ENCODE peak calls at places on chromosomes 2 and 18, in nine cellular contexts. K is bronchial epithelial cell; O is Panc1; F is tibial artery; M is RWPE2; E is PC-9; C is Peyer's patch; P is CD4-positive, alpha-beta T cell; W is right lobe of liver. S is an unnamed sample. For H3K27me3, the result is how much of the 10 kb centered on the place peaks cover.

GRCh38 chr2:230269715-230270114 is 44.2 kb downstream of the SP140 start:
- DNase-seq in K (no peak), O (no peak), F (no peak), M (no peak), E (no peak), C (no peak), P (no peak), W (no peak), S (no peak)

GRCh38 chr2:180101846-180102245 is 94.7 kb upstream of the CWC22 start:
- DNase-seq in K (no peak), O (no peak), F (no peak), M (no peak), E (no peak), C (no peak), P (no peak), W (no peak), S (no peak)

GRCh38 chr2:197571622-197572271 is 55.9 kb downstream of the MOB4 start:
- DNase-seq in K (peak), O (no peak), F (no peak), M (no peak), E (no peak), C (no peak), P (no peak), W (no peak), S (no peak)

GRCh38 chr2:44826601-44827000 is 114.9 kb upstream of the SIX3 start:
- DNase-seq in K (no peak), O (no peak), F (no peak), M (no peak), E (no peak), C (no peak), P (no peak), W (no peak), S (no peak)

GRCh38 chr2:177281400-177282021 is 17.0 kb upstream of the NFE2L2 start:
- DNase-seq in K (peak), O (no peak), F (no peak), M (no peak), E (no peak), C (no peak), P (no peak), W (no peak), S (no peak)

GRCh38 chr2:9618410-9618809 is 12.4 kb downstream of the YWHAQ start:
- DNase-seq in K (no peak), O (no peak), F (no peak), M (no peak), E (no peak), C (no peak), P (no peak), W (no peak), S (no peak)

GRCh38 chr2:36770542-36771287 is 74.2 kb downstream of the VIT start:
- DNase-seq in K (peak), O (peak), F (no peak), M (no peak), E (peak), C (no peak), P (peak), W (no peak), S (no peak)

GRCh38 chr18:2912357-2913299 is 65.8 kb downstream of the EMILIN2 start:
- DNase-seq in K (no peak), O (no peak), F (no peak), M (no peak), E (no peak), C (no peak), P (no peak), W (no peak), S (no peak)

GRCh38 chr18:46755315-46756171 is 1.3 kb downstream of the ST8SIA5 start:
- DNase-seq in K (no peak), O (no peak), F (no peak), M (no peak), E (no peak), C (no peak), P (no peak), W (no peak), S (no peak)

GRCh38 chr2:64838817-64839216 is 150.4 kb upstream of the SLC1A4 start:
- DNase-seq in K (peak), O (peak), F (peak), M (peak), E (peak), C (peak), P (no peak), W (no peak), S (peak)

GRCh38 chr2:101252408-101253012 is at the start of gene CNOT11:
- DNase-seq in K (peak), O (peak), F (peak), M (peak), E (peak), C (peak), P (peak), W (peak), S (peak)

GRCh38 chr2:171216631-171217030 is 55.9 kb upstream of the TLK1 start:
- DNase-seq in K (peak), O (no peak), F (no peak), M (no peak), E (no peak), C (no peak), P (no peak), W (no peak), S (no peak)

GRCh38 chr2:188292446-188293239 is 969 bp downstream of the GULP1 start:
- DNase-seq in K (peak), O (peak), F (peak), M (peak), E (peak), C (peak), P (no peak), W (peak), S (peak)

GRCh38 chr18:58013241-58014211 is 30.5 kb upstream of the NEDD4L start:
- DNase-seq in K (peak), O (peak), F (no peak), M (no peak), E (peak), C (no peak), P (no peak), W (no peak), S (no peak)

GRCh38 chr2:201349601-201350000 is 7.5 kb downstream of the FLACC1 start:
- DNase-seq in K (no peak), O (no peak), F (no peak), M (no peak), E (no peak), C (no peak), P (no peak), W (no peak), S (no peak)

GRCh38 chr2:195734395-195734794 is 77.4 kb downstream of the SLC39A10 start:
- DNase-seq in K (no peak), O (no peak), F (no peak), M (no peak), E (no peak), C (no peak), P (no peak), W (no peak), S (no peak)

GRCh38 chr2:98020992-98021713 is 25.4 kb upstream of the TMEM131 start:
- DNase-seq in K (no peak), O (no peak), F (no peak), M (no peak), E (no peak), C (no peak), P (no peak), W (no peak), S (no peak)

GRCh38 chr18:38496222-38496810 is 930.7 kb upstream of the CELF4 start:
- DNase-seq in K (peak), O (no peak), F (no peak), M (no peak), E (no peak), C (no peak), P (no peak), W (no peak), S (no peak)

GRCh38 chr2:9656270-9656766 is 25.5 kb upstream of the YWHAQ start:
- DNase-seq in K (peak), O (peak), F (no peak), M (peak), E (peak), C (no peak), P (peak), W (no peak), S (peak)

GRCh38 chr2:212683346-212683745 is 144.7 kb upstream of the ERBB4 start:
- DNase-seq in K (peak), O (no peak), F (no peak), M (no peak), E (no peak), C (no peak), P (no peak), W (no peak), S (no peak)

GRCh38 chr2:46298522-46299351 is 1.5 kb downstream of the EPAS1 start:
- DNase-seq in K (no peak), O (no peak), F (peak), M (no peak), E (peak), C (peak), P (no peak), W (peak), S (no peak)

DNA sequence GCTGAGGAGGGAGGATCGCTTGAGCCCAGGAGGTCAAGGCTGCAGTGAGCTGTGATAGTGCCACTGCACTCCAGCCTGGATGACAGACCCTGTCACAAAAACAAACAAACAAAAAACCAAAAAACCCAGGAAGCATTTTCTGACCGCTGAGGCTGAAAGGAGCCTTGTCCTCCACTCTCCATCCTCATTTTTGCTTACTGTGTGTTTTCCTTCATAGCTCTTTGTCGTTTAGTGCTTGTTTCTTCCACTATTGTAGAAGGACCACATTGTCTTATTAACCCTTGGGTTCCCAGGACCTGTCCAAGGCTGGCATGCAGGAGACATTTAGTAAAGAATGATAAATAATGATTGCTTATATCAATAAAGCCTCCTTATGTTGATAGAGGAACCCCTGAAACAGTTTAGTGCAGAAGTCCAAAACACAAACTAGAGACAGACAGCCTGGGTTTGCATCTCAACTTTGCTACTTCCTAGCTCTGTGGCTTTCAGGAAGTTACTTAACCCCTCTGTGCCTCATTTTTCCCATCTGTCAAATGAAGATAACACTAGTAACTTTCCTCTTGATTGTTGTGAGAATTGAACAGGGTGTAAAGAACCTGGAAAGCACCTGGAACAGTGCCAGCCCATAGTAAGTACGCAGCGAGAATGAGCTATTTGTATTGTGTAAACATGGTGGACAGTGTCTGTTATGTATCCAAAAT is 126.0 kb downstream of the LPIN1 start:
- DNase-seq in K (peak), O (no peak), F (no peak), M (no peak), E (no peak), C (no peak), P (no peak), W (no peak), S (no peak)
- H3K27me3 ChIP-seq in K (under half), O (under half), F (under half), M (under half), E (under half), C (under half), P (under half), W (under half), S (under half)

DNA sequence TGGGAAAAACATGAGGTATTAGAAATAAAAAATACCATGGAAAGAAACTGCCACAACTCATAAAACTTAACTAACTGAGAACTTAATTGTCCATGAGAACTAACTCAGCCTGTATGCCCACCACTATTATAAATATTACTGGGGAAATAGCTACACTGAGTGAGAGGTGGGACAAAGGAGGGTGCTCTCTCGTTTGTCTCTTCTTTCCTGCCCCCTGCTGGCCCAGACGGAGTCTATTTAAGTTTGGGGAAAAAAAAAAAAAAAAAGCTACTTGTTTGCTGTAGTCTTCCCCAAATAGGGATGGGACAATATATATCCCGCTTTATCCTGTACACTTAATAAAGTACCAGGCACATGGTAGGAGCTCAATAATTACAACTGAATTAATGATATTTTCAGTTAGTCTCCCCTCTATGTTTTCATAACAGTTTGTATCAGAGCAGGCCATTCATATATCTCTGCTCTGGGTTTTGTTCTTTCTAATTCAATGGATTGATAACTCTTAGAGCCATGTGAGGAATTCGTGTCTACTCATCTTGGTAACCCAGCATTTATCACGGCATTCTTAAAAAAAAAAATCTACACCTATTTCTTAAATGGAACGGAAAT is 647.7 kb upstream of the PKDCC start:
- DNase-seq in K (peak), O (no peak), F (no peak), M (no peak), E (no peak), C (no peak), P (no peak), W (no peak), S (no peak)
- TF ChIP-seq CTCF in K (peak), O (peak), F (no peak), M (no peak), E (peak), C (no peak), P (no peak), W (no peak), S (peak)

GRCh38 chr18:37487400-37487831 is 78.2 kb downstream of the CELF4 start:
- DNase-seq in K (no peak), O (no peak), F (no peak), M (no peak), E (no peak), C (no peak), P (no peak), W (peak), S (no peak)
- H3K27me3 ChIP-seq in K (under half), O (under half), F (under half), M (half or more), E (half or more), C (under half), P (half or more), W (under half), S (under half)

GRCh38 chr2:227504700-227505099 is 32.7 kb downstream of the AGFG1 start:
- DNase-seq in K (no peak), O (no peak), F (no peak), M (no peak), E (no peak), C (no peak), P (no peak), W (no peak), S (no peak)

GRCh38 chr2:227499971-227500630 is 28.1 kb downstream of the AGFG1 start:
- DNase-seq in K (no peak), O (no peak), F (no peak), M (no peak), E (no peak), C (no peak), P (no peak), W (no peak), S (no peak)

GRCh38 chr2:227508001-227508400 is 36.0 kb downstream of the AGFG1 start:
- DNase-seq in K (no peak), O (no peak), F (no peak), M (no peak), E (no peak), C (no peak), P (no peak), W (no peak), S (no peak)

GRCh38 chr2:227506456-227506855 is 34.5 kb downstream of the AGFG1 start:
- DNase-seq in K (no peak), O (no peak), F (no peak), M (no peak), E (no peak), C (no peak), P (no peak), W (no peak), S (no peak)

GRCh38 chr2:227503433-227504406 is 31.8 kb downstream of the AGFG1 start:
- DNase-seq in K (peak), O (peak), F (peak), M (no peak), E (peak), C (no peak), P (no peak), W (peak), S (no peak)
- TF ChIP-seq CTCF in K (no peak), O (no peak), F (no peak), M (no peak), E (no peak), C (no peak), P (no peak), W (no peak), S (no peak)

GRCh38 chr2:70822843-70823629 is 2.6 kb upstream of the CLEC4F start:
- DNase-seq in K (no peak), O (no peak), F (no peak), M (no peak), E (no peak), C (no peak), P (no peak), W (no peak), S (no peak)
- H3K27me3 ChIP-seq in K (under half), O (under half), F (under half), M (under half), E (half or more), C (under half), P (under half), W (under half), S (under half)

DNA sequence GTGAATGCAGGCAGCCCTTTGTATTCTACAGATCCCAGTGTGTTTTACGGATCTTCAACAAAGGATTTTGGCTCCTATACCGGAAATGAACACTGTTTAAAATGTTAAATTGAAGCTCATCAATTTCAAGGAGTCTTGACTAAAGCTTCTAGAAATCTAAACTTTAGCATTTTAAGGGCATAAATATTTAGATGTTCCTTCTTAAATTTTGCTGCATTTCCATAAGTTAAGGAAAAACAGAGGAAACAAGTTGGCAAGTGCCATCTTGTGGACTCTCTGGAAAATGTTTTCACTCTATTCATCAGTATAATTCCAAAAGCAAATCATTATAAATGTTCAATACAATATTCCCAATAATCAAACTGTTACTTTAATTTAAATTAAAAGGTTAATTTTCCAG is 19.6 kb downstream of the CHN1 start:
- DNase-seq in K (peak), O (no peak), F (no peak), M (no peak), E (no peak), C (no peak), P (no peak), W (no peak), S (no peak)
- TF ChIP-seq CTCF in K (peak), O (peak), F (peak), M (peak), E (peak), C (peak), P (peak), W (peak), S (peak)

DNA sequence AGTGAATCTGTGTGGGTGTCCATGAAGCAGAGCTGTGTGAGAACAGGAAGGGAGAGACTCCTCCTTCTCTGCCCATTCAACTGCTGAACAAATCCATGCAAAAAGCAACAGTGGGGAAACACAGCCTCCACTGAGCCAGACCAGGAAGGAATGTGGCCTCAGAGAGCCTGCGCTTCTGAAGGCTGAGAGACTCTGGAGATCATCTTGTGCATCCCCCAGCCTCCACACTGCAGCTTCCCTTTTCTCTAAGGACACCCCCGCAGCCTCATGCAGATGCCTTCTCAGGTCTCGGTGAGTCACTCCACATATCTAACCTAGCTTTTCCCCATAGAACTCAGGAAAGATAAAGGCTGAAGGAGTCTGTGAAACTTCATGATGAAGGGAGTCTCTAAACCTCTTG is 402.9 kb downstream of the TNS1 start:
- DNase-seq in K (no peak), O (no peak), F (no peak), M (no peak), E (no peak), C (no peak), P (no peak), W (no peak), S (no peak)
- H3K27me3 ChIP-seq in K (under half), O (under half), F (under half), M (under half), E (under half), C (under half), P (under half), W (under half), S (under half)

GRCh38 chr2:102522169-102522568 is 49.1 kb downstream of the SLC9A4 start:
- DNase-seq in K (no peak), O (no peak), F (no peak), M (no peak), E (no peak), C (no peak), P (no peak), W (no peak), S (no peak)

GRCh38 chr2:102520801-102521200 is 47.8 kb downstream of the SLC9A4 start:
- DNase-seq in K (no peak), O (no peak), F (no peak), M (no peak), E (no peak), C (no peak), P (no peak), W (no peak), S (no peak)

GRCh38 chr2:102518170-102518569 is 45.1 kb downstream of the SLC9A4 start:
- DNase-seq in K (no peak), O (no peak), F (no peak), M (no peak), E (no peak), C (no peak), P (no peak), W (no peak), S (no peak)

GRCh38 chr2:102522890-102523289 is 49.9 kb downstream of the SLC9A4 start:
- DNase-seq in K (no peak), O (no peak), F (no peak), M (no peak), E (no peak), C (no peak), P (no peak), W (no peak), S (no peak)

GRCh38 chr2:102520009-102520408 is 47.0 kb downstream of the SLC9A4 start:
- DNase-seq in K (peak), O (no peak), F (no peak), M (no peak), E (no peak), C (no peak), P (no peak), W (no peak), S (no peak)
- TF ChIP-seq CTCF in K (peak), O (peak), F (peak), M (peak), E (peak), C (peak), P (peak), W (peak), S (peak)

DNA sequence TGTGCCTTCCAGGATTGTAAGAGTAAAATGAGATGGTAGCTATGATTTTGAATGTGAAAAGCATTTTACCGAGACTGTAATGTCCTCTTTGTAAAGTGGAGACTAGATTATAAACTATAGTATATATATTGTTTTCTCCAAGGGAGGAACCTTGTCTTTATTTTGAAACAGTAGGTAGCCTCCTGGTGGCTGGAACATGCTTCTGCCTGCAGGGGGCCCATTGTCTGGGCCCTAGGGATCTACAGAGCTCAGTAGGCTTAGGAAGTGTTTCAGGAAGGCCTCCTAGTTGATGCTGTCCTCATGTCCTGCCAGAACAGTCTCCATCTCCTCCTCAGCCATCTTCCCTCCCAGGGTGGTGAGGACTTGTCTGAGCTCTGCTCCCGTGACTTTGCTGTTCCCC is 3.0 kb downstream of the PIKFYVE start:
- DNase-seq in K (no peak), O (no peak), F (no peak), M (no peak), E (no peak), C (no peak), P (no peak), W (no peak), S (no peak)
- H3K27me3 ChIP-seq in K (under half), O (under half), F (under half), M (under half), E (under half), C (under half), P (under half), W (under half), S (under half)

S was measured in BJ.